ENCODE peak calls at places on chromosomes 3 and 15, in five cellular contexts. U is PC-9, Q is GM23338, S is heart right ventricle, G is cardiac fibroblast. P is an unnamed sample.

GRCh38 chr3:142105991-142106390 is 43.4 kb downstream of the TFDP2 start:
- DNase-seq in U (no peak), Q (no peak), S (no peak), G (no peak), P (no peak)

GRCh38 chr3:194296448-194296831 is 54.7 kb downstream of the CPN2 start:
- DNase-seq in U (peak), Q (peak), S (no peak), G (peak), P (no peak)

GRCh38 chr3:190303887-190304286 is 18.4 kb downstream of the CLDN1 start:
- DNase-seq in U (no peak), Q (no peak), S (no peak), G (no peak), P (no peak)

GRCh38 chr3:149472393-149472792 is 2.1 kb upstream of the TM4SF4 start:
- DNase-seq in U (no peak), Q (no peak), S (no peak), G (no peak), P (no peak)

GRCh38 chr3:66270726-66271125 is 49.9 kb downstream of the SLC25A26 start:
- DNase-seq in U (no peak), Q (no peak), S (no peak), G (no peak), P (no peak)

GRCh38 chr15:91942676-91943417 is 89.3 kb downstream of the SLCO3A1 start:
- DNase-seq in U (peak), Q (no peak), S (peak), G (peak), P (no peak)

GRCh38 chr3:99111235-99111634 is 209.7 kb upstream of the DCBLD2 start:
- DNase-seq in U (no peak), Q (no peak), S (no peak), G (peak), P (no peak)

GRCh38 chr15:71191296-71191695 is 76.0 kb downstream of the THSD4 start:
- DNase-seq in U (no peak), Q (no peak), S (no peak), G (no peak), P (no peak)

GRCh38 chr15:39434751-39435238 is 146.1 kb upstream of the THBS1 start:
- DNase-seq in U (no peak), Q (peak), S (peak), G (no peak), P (no peak)

GRCh38 chr3:111616417-111617105 is 21.4 kb upstream of the ZBED2 start:
- DNase-seq in U (peak), Q (no peak), S (no peak), G (peak), P (no peak)

GRCh38 chr15:52336530-52336929 is 40.9 kb upstream of the MYO5C start:
- DNase-seq in U (no peak), Q (peak), S (no peak), G (no peak), P (no peak)

GRCh38 chr15:87850916-87851315 is 405.6 kb downstream of the NTRK3 start:
- DNase-seq in U (no peak), Q (no peak), S (peak), G (no peak), P (no peak)

GRCh38 chr3:141644931-141645330 is 93.2 kb upstream of the RNF7 start:
- DNase-seq in U (peak), Q (peak), S (peak), G (peak), P (peak)

DNA sequence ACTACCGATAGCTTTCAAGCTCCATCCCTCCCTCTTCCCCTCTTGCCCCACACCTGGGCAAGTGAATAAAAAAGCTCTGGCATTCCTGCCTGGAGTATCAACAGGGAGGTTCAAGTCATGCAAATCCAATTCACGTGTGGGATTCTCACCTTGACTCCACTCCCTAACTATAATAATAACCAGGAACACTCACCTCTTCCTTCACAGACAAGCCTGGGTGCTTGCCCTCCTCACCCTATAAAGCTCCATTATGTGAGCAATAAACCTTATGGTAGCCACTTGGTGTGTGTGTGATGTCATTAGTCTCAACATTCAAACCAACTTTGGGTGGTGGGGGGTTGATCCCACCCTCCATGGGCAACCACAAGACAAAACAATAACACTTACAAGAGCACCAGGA is 16.6 kb downstream of the CHDH start:
- DNase-seq in U (no peak), Q (no peak), S (no peak), G (no peak), P (no peak)
- TF ChIP-seq CTCF in U (no peak), Q (no peak), S (no peak), G (no peak), P (no peak)

GRCh38 chr15:29942144-29942543 is 119.9 kb upstream of the TJP1 start:
- DNase-seq in U (no peak), Q (peak), S (no peak), G (no peak), P (peak)
- TF ChIP-seq CTCF in U (no peak), Q (peak), S (peak), G (peak), P (peak)

DNA sequence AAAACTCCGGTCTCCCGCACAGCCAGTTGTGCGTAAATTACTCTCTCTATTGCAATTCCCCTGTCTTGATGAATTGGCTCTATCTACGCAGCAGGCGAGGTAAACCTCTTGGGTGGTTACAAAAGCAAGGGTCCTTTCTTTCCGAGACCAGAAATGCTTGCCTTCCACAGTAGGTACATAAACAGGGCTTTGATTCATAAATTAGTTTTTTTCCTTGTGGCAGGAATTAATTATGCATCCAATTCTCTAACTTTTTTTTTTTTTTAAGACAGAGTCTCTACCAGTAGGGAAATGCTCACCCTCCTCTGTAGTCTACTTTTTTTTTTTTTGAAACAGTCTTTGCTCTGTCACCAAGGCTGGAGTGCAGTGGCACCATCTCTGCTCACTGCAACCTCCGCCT is 16.3 kb downstream of the CD80 start:
- DNase-seq in U (no peak), Q (no peak), S (no peak), G (no peak), P (no peak)
- TF ChIP-seq CTCF in U (no peak), Q (no peak), S (no peak), G (peak), P (no peak)

GRCh38 chr3:32945136-32945535 is 6.3 kb upstream of the CCR4 start:
- DNase-seq in U (no peak), Q (peak), S (no peak), G (peak), P (no peak)
- TF ChIP-seq CTCF in U (no peak), Q (peak), S (no peak), G (no peak), P (no peak)